ENCODE peak calls at places on chromosomes 7 and 10, in six cellular contexts. One of them, this sample, is unnamed.

GRCh38 chr7:2687338-2687869 is 598 bp upstream of the AMZ1 start:
- DNase-seq in AG09309: no peak
- DNase-seq in posterior cingulate gyrus: no peak
- DNase-seq in fibroblast of mammary gland: peak; percentile 19
- DNase-seq in bronchial epithelial cell: no peak
- DNase-seq in C1 segment of cervical spinal cord: no peak
- DNase-seq in this sample: no peak

GRCh38 chr7:107543338-107543993 is 20.3 kb downstream of the COG5 start:
- DNase-seq in AG09309: no peak
- DNase-seq in fibroblast of mammary gland: no peak
- DNase-seq in posterior cingulate gyrus: no peak
- DNase-seq in bronchial epithelial cell: no peak
- DNase-seq in C1 segment of cervical spinal cord: no peak
- DNase-seq in this sample: no peak

GRCh38 chr7:47074702-47075153 is 507.2 kb downstream of the TNS3 start:
- DNase-seq in posterior cingulate gyrus: no peak
- DNase-seq in bronchial epithelial cell: no peak
- DNase-seq in AG09309: no peak
- DNase-seq in C1 segment of cervical spinal cord: no peak
- DNase-seq in fibroblast of mammary gland: no peak
- DNase-seq in this sample: no peak

GRCh38 chr7:47581821-47582747 is at the start of gene TNS3:
- DNase-seq in C1 segment of cervical spinal cord: no peak
- DNase-seq in posterior cingulate gyrus: no peak
- DNase-seq in fibroblast of mammary gland: no peak
- DNase-seq in bronchial epithelial cell: no peak
- DNase-seq in AG09309: no peak
- DNase-seq in this sample: no peak

GRCh38 chr7:128235469-128235868 is 5.6 kb upstream of the LEP start:
- DNase-seq in posterior cingulate gyrus: no peak
- DNase-seq in fibroblast of mammary gland: no peak
- DNase-seq in AG09309: no peak
- DNase-seq in bronchial epithelial cell: no peak
- DNase-seq in C1 segment of cervical spinal cord: no peak
- DNase-seq in this sample: peak; percentile 18

GRCh38 chr10:87860156-87860795 is 3.1 kb downstream of the KLLN start:
- DNase-seq in posterior cingulate gyrus: no peak
- DNase-seq in fibroblast of mammary gland: peak; percentile 79
- DNase-seq in C1 segment of cervical spinal cord: no peak
- DNase-seq in bronchial epithelial cell: peak; percentile 70
- DNase-seq in AG09309: peak; percentile 67
- DNase-seq in this sample: no peak

GRCh38 chr10:115063702-115064479 is 29.3 kb upstream of the ATRNL1 start:
- DNase-seq in AG09309: no peak
- DNase-seq in bronchial epithelial cell: no peak
- DNase-seq in posterior cingulate gyrus: no peak
- DNase-seq in C1 segment of cervical spinal cord: no peak
- DNase-seq in fibroblast of mammary gland: peak; percentile 63
- DNase-seq in this sample: no peak

GRCh38 chr7:1663243-1663642 is 6.8 kb upstream of the ELFN1 start:
- DNase-seq in fibroblast of mammary gland: no peak
- DNase-seq in posterior cingulate gyrus: peak; percentile 74
- DNase-seq in bronchial epithelial cell: no peak
- DNase-seq in AG09309: no peak
- DNase-seq in C1 segment of cervical spinal cord: no peak
- DNase-seq in this sample: no peak

GRCh38 chr10:29078919-29079318 is 210.0 kb upstream of the LYZL1 start:
- DNase-seq in posterior cingulate gyrus: no peak
- DNase-seq in C1 segment of cervical spinal cord: no peak
- DNase-seq in fibroblast of mammary gland: no peak
- DNase-seq in AG09309: no peak
- DNase-seq in bronchial epithelial cell: no peak
- DNase-seq in this sample: no peak

GRCh38 chr10:125037145-125037544 is 95.2 kb downstream of the ZRANB1 start:
- DNase-seq in fibroblast of mammary gland: peak; percentile 76
- DNase-seq in bronchial epithelial cell: peak; percentile 92
- DNase-seq in posterior cingulate gyrus: peak; percentile 2
- DNase-seq in C1 segment of cervical spinal cord: no peak
- DNase-seq in AG09309: no peak
- DNase-seq in this sample: no peak

GRCh38 chr7:75534727-75535307 is 42.7 kb downstream of the SPDYE5 start:
- DNase-seq in C1 segment of cervical spinal cord: no peak
- DNase-seq in posterior cingulate gyrus: no peak
- DNase-seq in AG09309: peak; percentile 33
- DNase-seq in fibroblast of mammary gland: peak; percentile 51
- DNase-seq in bronchial epithelial cell: peak; percentile 14
- DNase-seq in this sample: no peak

This sample was measured in substantia nigra.